ENCODE peak calls at places on chromosome 2, in five cellular contexts. W is iris pigment epithelial cell; X is effector memory CD8-positive, alpha-beta T cell; F is NCI-H774; B is mesendoderm. R is an unnamed sample.

GRCh38 chr2:174663572-174663971 is 66.0 kb upstream of the WIPF1 start:
- DNase-seq in X (no peak), B (no peak), W (peak; percentile 30), F (no peak), R (no peak)

GRCh38 chr2:188217266-188217665 is 74.4 kb upstream of the GULP1 start:
- DNase-seq in W (no peak), B (no peak), F (no peak), X (no peak), R (no peak)

GRCh38 chr2:70931376-70932000 is 4.2 kb upstream of the ATP6V1B1 start:
- DNase-seq in F (no peak), W (no peak), X (no peak), B (no peak), R (no peak)

GRCh38 chr2:8576525-8577157 is 105.2 kb upstream of the ID2 start:
- DNase-seq in X (peak; percentile 36), B (no peak), W (no peak), F (no peak), R (peak; percentile 38)

GRCh38 chr2:134999536-134999935 is 47.7 kb downstream of the MAP3K19 start:
- DNase-seq in B (no peak), F (no peak), X (no peak), W (no peak), R (no peak)

GRCh38 chr2:20593072-20594034 is 57.5 kb downstream of the HS1BP3 start:
- DNase-seq in X (no peak), B (no peak), W (peak; percentile 96), F (no peak), R (peak; percentile 36)

GRCh38 chr2:45532171-45532570 is 78.9 kb downstream of the SRBD1 start:
- DNase-seq in F (no peak), B (no peak), W (no peak), X (no peak), R (no peak)

GRCh38 chr2:201698588-201699226 is at the start of gene MPP4:
- DNase-seq in F (no peak), B (peak; percentile 40), W (peak; percentile 69), X (no peak), R (no peak)

GRCh38 chr2:203002054-203002821 is 12.4 kb upstream of the NBEAL1 start:
- DNase-seq in W (peak; percentile 47), F (no peak), B (no peak), X (no peak), R (peak; percentile 22)

GRCh38 chr2:100237046-100237615 is 85.2 kb downstream of the LONRF2 start:
- DNase-seq in B (peak; percentile 83), W (no peak), X (no peak), F (no peak), R (no peak)

GRCh38 chr2:20092901-20093235 is 41.4 kb upstream of the LAPTM4A start:
- DNase-seq in W (no peak), B (no peak), F (no peak), X (no peak), R (no peak)